ENCODE peak calls at places on chromosome 7, in nine cellular contexts. One of them, this sample, is unnamed.

GRCh38 chr7:149719912-149720335 is 53.5 kb downstream of the ZNF467 start:
- DNase-seq in NB4: peak; percentile 36
- DNase-seq in fibroblast of pulmonary artery: no peak
- DNase-seq in astrocyte of the spinal cord: no peak
- DNase-seq in gastrocnemius medialis: no peak
- DNase-seq in right lobe of liver: no peak
- DNase-seq in AG10803: no peak
- DNase-seq in GM12865: peak; percentile 52
- DNase-seq in AG09319: no peak
- DNase-seq in this sample: no peak

GRCh38 chr7:43572516-43573049 is 10.3 kb upstream of the STK17A start:
- DNase-seq in NB4: peak; percentile 99
- DNase-seq in gastrocnemius medialis: peak; percentile 37
- DNase-seq in GM12865: peak; percentile 74
- DNase-seq in AG09319: peak; percentile 98
- DNase-seq in right lobe of liver: no peak
- DNase-seq in fibroblast of pulmonary artery: peak; percentile 100
- DNase-seq in astrocyte of the spinal cord: peak; percentile 99
- DNase-seq in AG10803: peak; percentile 100
- DNase-seq in this sample: peak; percentile 99

GRCh38 chr7:21850531-21851285 is 95.0 kb downstream of the CDCA7L start:
- DNase-seq in NB4: no peak
- DNase-seq in gastrocnemius medialis: no peak
- DNase-seq in AG10803: peak; percentile 26
- DNase-seq in AG09319: no peak
- DNase-seq in right lobe of liver: no peak
- DNase-seq in GM12865: no peak
- DNase-seq in astrocyte of the spinal cord: peak; percentile 81
- DNase-seq in fibroblast of pulmonary artery: peak; percentile 23
- DNase-seq in this sample: peak; percentile 7

GRCh38 chr7:157502701-157503111 is 165.9 kb downstream of the DNAJB6 start:
- DNase-seq in NB4: peak; percentile 78
- DNase-seq in astrocyte of the spinal cord: peak; percentile 16
- DNase-seq in right lobe of liver: no peak
- DNase-seq in AG10803: no peak
- DNase-seq in gastrocnemius medialis: no peak
- DNase-seq in AG09319: no peak
- DNase-seq in fibroblast of pulmonary artery: peak; percentile 34
- DNase-seq in GM12865: peak; percentile 49
- DNase-seq in this sample: no peak

GRCh38 chr7:96670338-96671289 is 39.0 kb downstream of the SEM1 start:
- DNase-seq in gastrocnemius medialis: no peak
- DNase-seq in AG09319: no peak
- DNase-seq in right lobe of liver: no peak
- DNase-seq in fibroblast of pulmonary artery: no peak
- DNase-seq in NB4: no peak
- DNase-seq in GM12865: no peak
- DNase-seq in AG10803: no peak
- DNase-seq in astrocyte of the spinal cord: no peak
- DNase-seq in this sample: no peak

GRCh38 chr7:80127412-80128150 is 7.0 kb upstream of the GNAI1 start:
- DNase-seq in AG10803: no peak
- DNase-seq in fibroblast of pulmonary artery: no peak
- DNase-seq in astrocyte of the spinal cord: no peak
- DNase-seq in gastrocnemius medialis: no peak
- DNase-seq in NB4: no peak
- DNase-seq in AG09319: no peak
- DNase-seq in right lobe of liver: no peak
- DNase-seq in GM12865: no peak
- DNase-seq in this sample: no peak

GRCh38 chr7:94898340-94898739 is 9.1 kb upstream of the PPP1R9A start:
- DNase-seq in gastrocnemius medialis: no peak
- DNase-seq in NB4: no peak
- DNase-seq in astrocyte of the spinal cord: no peak
- DNase-seq in AG09319: no peak
- DNase-seq in AG10803: no peak
- DNase-seq in right lobe of liver: no peak
- DNase-seq in fibroblast of pulmonary artery: no peak
- DNase-seq in GM12865: no peak
- DNase-seq in this sample: no peak

GRCh38 chr7:81470084-81470723 is 299.6 kb downstream of the HGF start:
- DNase-seq in gastrocnemius medialis: peak; percentile 23
- DNase-seq in right lobe of liver: peak; percentile 72
- DNase-seq in AG09319: no peak
- DNase-seq in AG10803: peak; percentile 82
- DNase-seq in NB4: peak; percentile 71
- DNase-seq in GM12865: peak; percentile 65
- DNase-seq in astrocyte of the spinal cord: peak; percentile 72
- DNase-seq in fibroblast of pulmonary artery: peak; percentile 85
- DNase-seq in this sample: peak; percentile 59

GRCh38 chr7:158191671-158192070 is 396.0 kb downstream of the PTPRN2 start:
- DNase-seq in NB4: no peak
- DNase-seq in right lobe of liver: no peak
- DNase-seq in gastrocnemius medialis: no peak
- DNase-seq in AG09319: no peak
- DNase-seq in fibroblast of pulmonary artery: no peak
- DNase-seq in AG10803: no peak
- DNase-seq in GM12865: no peak
- DNase-seq in astrocyte of the spinal cord: no peak
- DNase-seq in this sample: no peak

GRCh38 chr7:131546583-131547111 is 9.8 kb downstream of the PODXL start:
- DNase-seq in NB4: peak; percentile 69
- DNase-seq in fibroblast of pulmonary artery: peak; percentile 18
- DNase-seq in AG09319: no peak
- DNase-seq in gastrocnemius medialis: no peak
- DNase-seq in GM12865: peak; percentile 51
- DNase-seq in right lobe of liver: no peak
- DNase-seq in astrocyte of the spinal cord: no peak
- DNase-seq in AG10803: no peak
- DNase-seq in this sample: no peak

GRCh38 chr7:141701489-141702046 is 398 bp downstream of the DENND11 start:
- DNase-seq in fibroblast of pulmonary artery: peak; percentile 22
- DNase-seq in astrocyte of the spinal cord: no peak
- DNase-seq in AG10803: no peak
- DNase-seq in gastrocnemius medialis: peak; percentile 22
- DNase-seq in right lobe of liver: peak; percentile 61
- DNase-seq in NB4: peak; percentile 84
- DNase-seq in GM12865: peak; percentile 80
- DNase-seq in AG09319: no peak
- DNase-seq in this sample: no peak

DNA sequence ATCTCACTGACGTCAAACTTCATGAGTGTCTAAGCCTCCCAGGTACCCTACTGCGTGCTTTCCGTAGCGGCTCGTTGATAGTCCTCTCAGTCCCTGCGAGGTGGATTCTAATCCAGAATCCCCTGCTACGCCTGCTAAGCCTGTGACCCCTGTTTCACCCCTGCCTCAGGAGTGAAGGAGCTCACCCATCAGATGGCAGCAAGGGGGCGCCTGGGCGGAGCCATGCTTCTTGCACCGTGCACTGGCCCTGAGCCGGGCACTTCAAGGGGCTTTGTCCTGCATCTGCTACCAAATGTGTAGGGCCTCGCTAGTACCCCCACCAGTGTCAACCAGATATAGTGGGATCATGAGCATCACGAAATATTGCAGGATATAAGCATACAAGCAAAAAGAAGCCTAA is 918 bp upstream of the STRA8 start:
- DNase-seq in AG09319: no peak
- DNase-seq in gastrocnemius medialis: no peak
- DNase-seq in astrocyte of the spinal cord: no peak
- DNase-seq in AG10803: no peak
- DNase-seq in fibroblast of pulmonary artery: no peak
- DNase-seq in right lobe of liver: no peak
- DNase-seq in GM12865: no peak
- DNase-seq in NB4: peak; percentile 34
- DNase-seq in this sample: no peak
- TF ChIP-seq CTCF in AG09319: peak; percentile 18
- TF ChIP-seq CTCF in gastrocnemius medialis: no peak
- TF ChIP-seq CTCF in astrocyte of the spinal cord: no peak
- TF ChIP-seq CTCF in AG10803: no peak
- TF ChIP-seq CTCF in fibroblast of pulmonary artery: peak; percentile 7
- TF ChIP-seq CTCF in right lobe of liver: no peak
- TF ChIP-seq CTCF in GM12865: peak; percentile 21
- TF ChIP-seq CTCF in NB4: peak; percentile 34
- TF ChIP-seq CTCF in this sample: peak; percentile 6

DNA sequence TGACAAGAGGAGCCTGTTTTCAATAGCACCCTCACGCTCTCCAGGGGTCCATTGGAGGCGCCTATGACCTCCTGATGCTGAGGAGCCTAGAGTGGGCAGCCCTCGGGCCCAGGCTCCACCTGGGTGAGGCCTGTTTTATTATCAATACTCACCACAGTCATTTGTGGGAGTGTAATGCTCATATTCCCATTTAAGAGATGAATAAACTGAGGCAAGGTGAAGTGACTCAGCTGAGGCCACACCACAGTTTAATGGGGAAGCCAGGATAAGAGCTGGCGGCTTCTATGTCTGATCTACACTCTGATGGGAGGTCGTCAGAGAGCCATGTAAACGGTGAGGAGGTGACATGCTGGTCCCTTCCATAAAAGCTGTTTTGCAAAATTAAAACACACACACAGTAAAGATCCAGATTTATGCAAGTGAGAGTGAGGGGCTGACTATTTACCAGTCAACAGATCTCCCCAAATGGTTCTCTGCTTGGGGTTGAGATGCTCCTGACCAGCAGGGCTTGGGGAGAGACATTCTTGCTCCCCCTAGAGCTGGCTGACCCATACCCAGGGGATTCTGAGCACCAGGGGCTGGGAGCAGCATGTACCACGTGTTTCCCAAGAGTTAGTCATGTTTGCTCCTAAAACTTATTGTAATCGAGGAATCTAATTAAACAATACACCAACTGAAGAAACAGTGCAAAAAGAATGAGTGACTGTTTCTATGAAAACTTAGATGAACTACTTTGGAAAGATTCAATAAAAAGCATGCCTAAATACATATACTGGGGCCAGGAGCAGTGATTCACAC is 81.0 kb upstream of the INSIG1 start:
- DNase-seq in gastrocnemius medialis: no peak
- DNase-seq in NB4: peak; percentile 65
- DNase-seq in GM12865: no peak
- DNase-seq in right lobe of liver: no peak
- DNase-seq in AG09319: no peak
- DNase-seq in astrocyte of the spinal cord: no peak
- DNase-seq in fibroblast of pulmonary artery: peak; percentile 24
- DNase-seq in AG10803: peak; percentile 25
- DNase-seq in this sample: peak; percentile 33
- TF ChIP-seq CTCF in gastrocnemius medialis: no peak
- TF ChIP-seq CTCF in NB4: peak; percentile 45
- TF ChIP-seq CTCF in GM12865: no peak
- TF ChIP-seq CTCF in right lobe of liver: no peak
- TF ChIP-seq CTCF in AG09319: no peak
- TF ChIP-seq CTCF in astrocyte of the spinal cord: no peak
- TF ChIP-seq CTCF in fibroblast of pulmonary artery: no peak
- TF ChIP-seq CTCF in AG10803: no peak
- TF ChIP-seq CTCF in this sample: no peak

DNA sequence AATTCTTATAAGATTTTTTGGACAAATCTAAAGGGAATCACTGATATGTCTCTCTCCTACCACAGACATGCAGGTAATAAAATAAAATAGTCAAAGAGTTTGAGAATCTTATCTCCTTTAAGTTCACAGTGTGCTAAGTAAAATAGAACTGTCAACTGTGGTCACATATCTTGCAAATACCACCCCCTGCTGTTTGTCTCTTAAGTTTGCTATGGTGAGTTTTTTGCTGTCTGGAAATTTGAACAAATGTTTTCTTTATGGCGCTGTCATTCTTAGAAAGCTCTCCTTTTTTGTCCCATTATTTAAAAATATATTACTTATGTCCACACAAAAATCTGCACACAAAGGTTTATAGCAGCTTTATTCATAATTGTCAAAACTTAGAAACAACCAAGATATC is 19.6 kb downstream of the GIMAP5 start:
- DNase-seq in right lobe of liver: no peak
- DNase-seq in NB4: peak; percentile 75
- DNase-seq in AG10803: no peak
- DNase-seq in gastrocnemius medialis: no peak
- DNase-seq in astrocyte of the spinal cord: no peak
- DNase-seq in AG09319: no peak
- DNase-seq in GM12865: peak; percentile 72
- DNase-seq in fibroblast of pulmonary artery: peak; percentile 3
- DNase-seq in this sample: no peak
- TF ChIP-seq CTCF in right lobe of liver: peak; percentile 49
- TF ChIP-seq CTCF in NB4: peak; percentile 44
- TF ChIP-seq CTCF in AG10803: peak; percentile 32
- TF ChIP-seq CTCF in gastrocnemius medialis: peak; percentile 34
- TF ChIP-seq CTCF in astrocyte of the spinal cord: no peak
- TF ChIP-seq CTCF in AG09319: peak; percentile 13
- TF ChIP-seq CTCF in GM12865: peak; percentile 52
- TF ChIP-seq CTCF in fibroblast of pulmonary artery: peak; percentile 9
- TF ChIP-seq CTCF in this sample: no peak

DNA sequence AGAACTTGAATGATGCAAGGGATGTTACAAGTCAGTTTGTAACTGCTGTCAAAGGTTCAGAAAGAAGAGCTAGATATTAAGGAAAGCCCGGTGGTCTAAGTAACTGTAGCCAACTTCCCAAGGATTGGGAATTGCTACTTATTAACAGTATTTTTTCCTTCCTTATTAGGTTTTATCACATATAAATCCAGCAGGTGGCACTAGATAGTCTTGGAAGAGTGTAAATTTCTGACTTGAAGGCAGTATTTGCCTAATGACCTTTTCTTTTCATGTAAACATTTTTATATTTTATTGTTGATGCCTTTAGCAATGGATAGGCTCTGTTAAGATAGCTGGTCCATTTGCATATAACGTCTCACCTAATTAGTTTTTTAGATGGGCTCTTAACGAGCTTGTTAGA is 51.2 kb downstream of the ANLN start:
- DNase-seq in right lobe of liver: no peak
- DNase-seq in gastrocnemius medialis: no peak
- DNase-seq in fibroblast of pulmonary artery: peak; percentile 64
- DNase-seq in AG09319: peak; percentile 5
- DNase-seq in AG10803: peak; percentile 47
- DNase-seq in NB4: peak; percentile 37
- DNase-seq in astrocyte of the spinal cord: peak; percentile 52
- DNase-seq in GM12865: no peak
- DNase-seq in this sample: peak; percentile 48
- TF ChIP-seq CTCF in right lobe of liver: peak; percentile 53
- TF ChIP-seq CTCF in gastrocnemius medialis: peak; percentile 19
- TF ChIP-seq CTCF in fibroblast of pulmonary artery: peak; percentile 54
- TF ChIP-seq CTCF in AG09319: peak; percentile 45
- TF ChIP-seq CTCF in AG10803: peak; percentile 58
- TF ChIP-seq CTCF in NB4: peak; percentile 30
- TF ChIP-seq CTCF in astrocyte of the spinal cord: peak; percentile 43
- TF ChIP-seq CTCF in GM12865: no peak
- TF ChIP-seq CTCF in this sample: peak; percentile 33

GRCh38 chr7:121181357-121181756 is 147.4 kb upstream of the WNT16 start:
- DNase-seq in NB4: no peak
- DNase-seq in fibroblast of pulmonary artery: no peak
- DNase-seq in AG09319: no peak
- DNase-seq in gastrocnemius medialis: no peak
- DNase-seq in GM12865: no peak
- DNase-seq in astrocyte of the spinal cord: no peak
- DNase-seq in right lobe of liver: no peak
- DNase-seq in AG10803: no peak
- DNase-seq in this sample: no peak
- TF ChIP-seq CTCF in NB4: no peak
- TF ChIP-seq CTCF in fibroblast of pulmonary artery: no peak
- TF ChIP-seq CTCF in AG09319: no peak
- TF ChIP-seq CTCF in gastrocnemius medialis: no peak
- TF ChIP-seq CTCF in GM12865: no peak
- TF ChIP-seq CTCF in astrocyte of the spinal cord: no peak
- TF ChIP-seq CTCF in right lobe of liver: no peak
- TF ChIP-seq CTCF in AG10803: no peak
- TF ChIP-seq CTCF in this sample: no peak